ENCODE peak calls at places on chromosome 3, in six cellular contexts. Y is testis, I is omental fat pad, D is endothelial cell, W is tibial artery, O is OCI-LY7. G is an unnamed sample.

GRCh38 chr3:160006282-160007163 is 17.9 kb downstream of the IL12A start:
- DNase-seq in Y (peak; percentile 63), I (no peak), D (peak; percentile 52), W (no peak), O (peak; percentile 42), G (peak; percentile 56)

GRCh38 chr3:185371683-185372082 is 8.7 kb downstream of the MAP3K13 start:
- DNase-seq in Y (no peak), I (no peak), D (no peak), W (no peak), O (no peak), G (no peak)

GRCh38 chr3:186021673-186022362 is 84.0 kb upstream of the TRA2B start:
- DNase-seq in Y (no peak), I (no peak), D (no peak), W (peak; percentile 67), O (no peak), G (peak; percentile 80)

GRCh38 chr3:173993299-173993698 is 595.8 kb downstream of the NLGN1 start:
- DNase-seq in Y (no peak), I (no peak), D (no peak), W (no peak), O (no peak), G (peak; percentile 48)

GRCh38 chr3:122680381-122681293 is at the start of gene PARP14:
- DNase-seq in Y (peak; percentile 64), I (peak; percentile 27), D (peak; percentile 60), W (peak; percentile 83), O (peak; percentile 65), G (peak; percentile 30)

GRCh38 chr3:127366383-127366782 is 78.5 kb upstream of the PRR20G start:
- DNase-seq in Y (no peak), I (no peak), D (no peak), W (no peak), O (no peak), G (no peak)

GRCh38 chr3:18438586-18438985 is 13.4 kb upstream of the SATB1 start:
- DNase-seq in Y (no peak), I (no peak), D (no peak), W (no peak), O (peak; percentile 33), G (no peak)

GRCh38 chr3:99256788-99257187 is 355.3 kb upstream of the DCBLD2 start:
- DNase-seq in Y (no peak), I (no peak), D (no peak), W (no peak), O (no peak), G (no peak)

GRCh38 chr3:49689046-49689886 is at the start of the genes MST1 and RNF123:
- DNase-seq in Y (peak; percentile 87), I (peak; percentile 75), D (peak; percentile 95), W (peak; percentile 92), O (peak; percentile 95), G (peak; percentile 73)

GRCh38 chr3:185781759-185782158 is 43.1 kb downstream of the IGF2BP2 start:
- DNase-seq in Y (no peak), I (no peak), D (no peak), W (no peak), O (no peak), G (no peak)

GRCh38 chr3:40258555-40258954 is 51.0 kb upstream of the EIF1B start:
- DNase-seq in Y (no peak), I (no peak), D (no peak), W (no peak), O (no peak), G (peak; percentile 2)

GRCh38 chr3:54888873-54889272 is 39.0 kb downstream of the LRTM1 start:
- DNase-seq in Y (peak; percentile 81), I (no peak), D (no peak), W (no peak), O (no peak), G (no peak)

GRCh38 chr3:54888162-54888561 is 39.7 kb downstream of the LRTM1 start:
- DNase-seq in Y (peak; percentile 35), I (no peak), D (no peak), W (no peak), O (no peak), G (no peak)

GRCh38 chr3:54889731-54890130 is 38.1 kb downstream of the LRTM1 start:
- DNase-seq in Y (no peak), I (no peak), D (no peak), W (no peak), O (no peak), G (no peak)

GRCh38 chr3:54892168-54892567 is 35.7 kb downstream of the LRTM1 start:
- DNase-seq in Y (no peak), I (no peak), D (no peak), W (no peak), O (no peak), G (no peak)

DNA sequence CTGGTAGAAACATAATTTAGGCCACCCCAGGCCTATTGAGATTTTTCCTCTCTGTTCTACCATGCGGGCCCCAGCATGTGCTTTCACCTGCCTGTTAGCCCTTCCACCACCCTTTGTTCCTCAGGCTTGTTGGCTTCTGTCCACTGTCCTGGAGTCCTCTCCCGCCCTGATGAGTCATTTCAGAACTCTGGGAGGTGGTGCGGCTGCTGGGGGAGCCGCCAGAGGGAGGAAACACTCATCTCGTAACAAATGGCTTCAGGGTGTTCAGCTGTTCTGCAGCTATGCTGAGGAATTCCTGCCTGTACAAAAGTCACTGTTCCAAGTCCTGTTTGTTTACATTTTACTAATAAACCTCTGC is 36.3 kb downstream of the LRTM1 start:
- DNase-seq in Y (peak; percentile 93), I (no peak), D (no peak), W (peak; percentile 83), O (no peak), G (peak; percentile 92)
- TF ChIP-seq CTCF in Y (no peak), I (no peak), D (no peak), W (peak; percentile 22), O (no peak), G (peak; percentile 65)

GRCh38 chr3:53114412-53115074 is 15.7 kb downstream of the RFT1 start:
- DNase-seq in Y (no peak), I (no peak), D (no peak), W (no peak), O (no peak), G (no peak)

GRCh38 chr3:53109190-53109589 is 21.0 kb downstream of the RFT1 start:
- DNase-seq in Y (no peak), I (no peak), D (no peak), W (no peak), O (no peak), G (peak; percentile 10)

GRCh38 chr3:53114011-53114400 is 16.2 kb downstream of the RFT1 start:
- DNase-seq in Y (peak; percentile 91), I (peak; percentile 80), D (peak; percentile 84), W (peak; percentile 83), O (peak; percentile 84), G (peak; percentile 40)

GRCh38 chr3:53113293-53114010 is 16.8 kb downstream of the RFT1 start:
- DNase-seq in Y (peak; percentile 71), I (no peak), D (no peak), W (no peak), O (no peak), G (no peak)

DNA sequence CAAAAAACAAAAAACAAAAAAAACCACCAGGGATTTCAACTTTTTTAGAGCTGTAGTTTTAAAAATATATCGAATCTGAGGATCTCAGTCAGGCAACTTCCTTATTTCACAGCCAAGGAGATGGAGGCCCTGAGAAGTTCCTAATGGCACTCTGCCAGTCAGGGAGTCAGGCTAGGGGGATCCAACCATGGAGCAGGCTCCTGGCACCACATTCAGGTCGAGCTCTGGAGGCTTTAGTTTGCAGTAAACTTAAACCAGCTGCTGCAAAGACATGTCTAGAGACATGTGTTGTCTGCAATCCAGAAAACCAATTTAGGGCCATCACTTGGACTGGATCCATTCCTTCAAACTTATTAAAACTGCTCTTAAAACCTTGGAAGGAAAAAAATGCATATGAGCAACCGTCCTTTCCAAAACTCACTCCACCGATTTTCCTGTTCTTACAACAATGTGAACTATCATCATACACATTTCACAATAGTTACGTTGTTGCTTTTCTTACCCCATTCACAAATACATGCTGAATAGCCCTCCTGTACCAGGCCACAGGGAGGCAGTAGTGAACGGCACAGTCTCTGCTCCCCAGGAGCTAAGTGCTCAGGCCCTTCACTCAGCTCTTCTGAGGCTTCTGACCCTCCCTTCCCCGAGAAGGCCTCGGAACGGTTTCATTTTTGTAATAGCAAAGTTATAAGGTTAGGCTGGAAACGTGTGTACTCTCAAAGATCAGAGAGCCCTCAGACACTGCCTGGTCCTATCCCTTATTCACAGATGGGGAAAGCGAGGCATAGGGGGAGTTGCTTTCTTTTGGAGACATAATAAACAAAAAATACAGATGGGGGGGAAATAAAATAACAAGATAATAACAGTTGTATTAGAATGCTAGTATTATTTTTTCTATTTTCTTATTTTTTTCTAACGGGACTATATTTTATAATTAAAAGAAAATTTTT is 20.1 kb downstream of the RFT1 start:
- DNase-seq in Y (peak; percentile 81), I (no peak), D (peak; percentile 52), W (peak; percentile 76), O (peak; percentile 65), G (peak; percentile 75)
- TF ChIP-seq CTCF in Y (peak; percentile 20), I (no peak), D (peak; percentile 24), W (no peak), O (peak; percentile 87), G (peak; percentile 87)

GRCh38 chr3:192864943-192865342 is 52.7 kb downstream of the MB21D2 start:
- DNase-seq in Y (no peak), I (no peak), D (no peak), W (no peak), O (peak; percentile 50), G (no peak)

GRCh38 chr3:192858849-192859585 is 58.6 kb downstream of the MB21D2 start:
- DNase-seq in Y (no peak), I (no peak), D (no peak), W (no peak), O (no peak), G (no peak)

GRCh38 chr3:192860464-192860863 is 57.2 kb downstream of the MB21D2 start:
- DNase-seq in Y (peak; percentile 43), I (no peak), D (no peak), W (no peak), O (no peak), G (no peak)

GRCh38 chr3:192861972-192862371 is 55.7 kb downstream of the MB21D2 start:
- DNase-seq in Y (no peak), I (no peak), D (no peak), W (no peak), O (peak; percentile 3), G (no peak)

DNA sequence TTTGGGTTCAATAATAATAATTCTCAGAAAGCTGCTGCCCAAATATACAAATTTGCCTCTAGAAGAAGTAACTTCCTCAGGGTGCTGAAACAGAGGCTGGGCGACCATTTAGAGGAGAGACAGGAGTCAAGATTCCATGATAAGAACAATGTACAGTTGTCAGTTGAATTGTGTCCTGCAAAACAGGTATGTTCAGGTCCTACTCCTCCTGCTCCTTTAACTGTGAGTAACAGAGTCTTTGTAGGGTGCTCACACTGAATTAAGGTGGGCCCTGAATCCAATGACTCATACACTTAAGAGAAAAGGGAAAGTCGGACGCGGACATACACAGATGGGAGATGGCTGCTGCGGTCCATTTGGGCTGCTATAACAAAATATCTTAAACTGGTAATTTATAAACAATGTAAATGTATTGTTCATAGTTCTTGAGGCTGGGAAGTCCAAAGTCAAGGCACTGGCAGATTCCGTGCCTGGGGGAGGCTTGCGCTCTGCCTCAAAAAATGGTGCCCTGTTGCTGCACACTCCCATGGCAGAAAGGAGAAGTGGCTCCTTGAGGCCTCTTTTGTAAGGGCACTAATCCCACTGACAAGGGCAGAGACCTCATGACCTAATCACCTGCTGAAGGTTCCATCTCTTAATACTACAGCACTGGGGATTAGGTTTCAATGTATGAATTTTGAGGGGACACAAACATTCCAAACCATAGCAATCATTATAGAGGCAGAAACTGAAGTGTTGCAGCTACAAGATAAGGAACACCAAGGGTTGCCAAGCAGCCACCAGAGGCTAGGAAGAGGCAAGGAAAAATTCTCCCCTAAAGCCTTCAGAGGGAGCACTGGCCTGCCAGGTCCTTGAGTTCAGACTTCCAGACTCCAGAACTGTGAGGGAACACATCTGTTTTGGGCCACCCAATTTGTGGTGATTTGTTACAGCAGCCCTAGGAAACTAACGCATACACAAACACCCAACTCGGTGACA is 55.0 kb downstream of the MB21D2 start:
- DNase-seq in Y (no peak), I (no peak), D (no peak), W (no peak), O (no peak), G (no peak)
- TF ChIP-seq CTCF in Y (no peak), I (no peak), D (no peak), W (no peak), O (no peak), G (no peak)

GRCh38 chr3:135905058-135905724 is 60.3 kb upstream of the PPP2R3A start:
- DNase-seq in Y (no peak), I (no peak), D (no peak), W (no peak), O (no peak), G (no peak)
- TF ChIP-seq CTCF in Y (no peak), I (no peak), D (no peak), W (no peak), O (no peak), G (peak; percentile 32)